ENCODE peak calls at places on chromosomes 4 and X, in five cellular contexts. S, M, Z, G and W are unnamed samples.

GRCh38 chr4:150493846-150494245 is 88.1 kb upstream of the MAB21L2 start:
- DNase-seq in S (no peak), M (peak), Z (no peak), G (peak), W (no peak)

GRCh38 chr4:123841431-123842121 is 445.0 kb downstream of the SPRY1 start:
- DNase-seq in S (no peak), M (no peak), Z (no peak), G (peak), W (no peak)

GRCh38 chr4:39233783-39234182 is 51.5 kb downstream of the WDR19 start:
- DNase-seq in S (no peak), M (no peak), Z (no peak), G (no peak), W (no peak)

GRCh38 chr4:111475001-111475400 is 670.3 kb upstream of the FAM241A start:
- DNase-seq in S (no peak), M (peak), Z (no peak), G (peak), W (peak)

GRCh38 chr4:138519436-138519835 is 277.3 kb upstream of the SLC7A11 start:
- DNase-seq in S (no peak), M (no peak), Z (no peak), G (no peak), W (no peak)

GRCh38 chr4:33297091-33297490 is 2576.9 kb downstream of the PCDH7 start:
- DNase-seq in S (no peak), M (no peak), Z (no peak), G (no peak), W (peak)

GRCh38 chrX:9988762-9989161 is 21.6 kb downstream of the CLDN34 start:
- DNase-seq in S (no peak), M (peak), Z (no peak), G (no peak), W (peak)

GRCh38 chrX:118153270-118153669 is 36.7 kb upstream of the KLHL13 start:
- DNase-seq in S (no peak), M (no peak), Z (no peak), G (no peak), W (no peak)

GRCh38 chr4:154465085-154465484 is 26.5 kb downstream of the DCHS2 start:
- DNase-seq in S (no peak), M (peak), Z (no peak), G (no peak), W (no peak)

GRCh38 chrX:24377195-24377594 is 16.8 kb downstream of the SUPT20HL1 start:
- DNase-seq in S (no peak), M (no peak), Z (no peak), G (no peak), W (no peak)

GRCh38 chr4:48739560-48740019 is 40.5 kb downstream of the FRYL start:
- DNase-seq in S (no peak), M (no peak), Z (no peak), G (no peak), W (peak)

GRCh38 chrX:109872021-109872730 is 130.7 kb upstream of the TMEM164 start:
- DNase-seq in S (no peak), M (peak), Z (no peak), G (peak), W (no peak)